ENCODE peak calls at places on chromosome 9, in eight cellular contexts. One of them, this sample, is unnamed.

GRCh38 chr9:95460627-95461164 is 56.1 kb downstream of the PTCH1 start:
- DNase-seq in keratinocyte: no peak
- DNase-seq in HCT116: no peak
- DNase-seq in HepG2: no peak
- DNase-seq in H1: no peak
- DNase-seq in neural progenitor cell: no peak
- DNase-seq in neuronal stem cell: no peak
- DNase-seq in OCI-LY7: no peak
- DNase-seq in this sample: no peak

GRCh38 chr9:26637101-26637500 is 255.5 kb downstream of the CAAP1 start:
- DNase-seq in keratinocyte: no peak
- DNase-seq in HCT116: no peak
- DNase-seq in HepG2: no peak
- DNase-seq in H1: peak
- DNase-seq in neural progenitor cell: peak
- DNase-seq in neuronal stem cell: no peak
- DNase-seq in OCI-LY7: no peak
- DNase-seq in this sample: no peak

GRCh38 chr9:109816490-109816889 is 36.5 kb downstream of the PALM2AKAP2 start:
- DNase-seq in keratinocyte: peak
- DNase-seq in HCT116: peak
- DNase-seq in HepG2: peak
- DNase-seq in H1: no peak
- DNase-seq in neural progenitor cell: no peak
- DNase-seq in neuronal stem cell: no peak
- DNase-seq in OCI-LY7: no peak
- DNase-seq in this sample: no peak

GRCh38 chr9:6703898-6704639 is 53.7 kb upstream of the KDM4C start:
- DNase-seq in keratinocyte: no peak
- DNase-seq in HCT116: no peak
- DNase-seq in HepG2: peak
- DNase-seq in H1: peak
- DNase-seq in neural progenitor cell: peak
- DNase-seq in neuronal stem cell: peak
- DNase-seq in OCI-LY7: peak
- DNase-seq in this sample: peak

GRCh38 chr9:31272456-31273295 is 1111.8 kb upstream of the ACO1 start:
- DNase-seq in keratinocyte: peak
- DNase-seq in HCT116: peak
- DNase-seq in HepG2: no peak
- DNase-seq in H1: no peak
- DNase-seq in neural progenitor cell: no peak
- DNase-seq in neuronal stem cell: no peak
- DNase-seq in OCI-LY7: no peak
- DNase-seq in this sample: no peak

GRCh38 chr9:90810686-90811085 is 9.1 kb downstream of the SYK start:
- DNase-seq in keratinocyte: no peak
- DNase-seq in HCT116: no peak
- DNase-seq in HepG2: no peak
- DNase-seq in H1: no peak
- DNase-seq in neural progenitor cell: no peak
- DNase-seq in neuronal stem cell: no peak
- DNase-seq in OCI-LY7: no peak
- DNase-seq in this sample: no peak

GRCh38 chr9:137055385-137056364 is 1.8 kb upstream of the ENTPD2 start:
- DNase-seq in keratinocyte: no peak
- DNase-seq in HCT116: no peak
- DNase-seq in HepG2: peak
- DNase-seq in H1: no peak
- DNase-seq in neural progenitor cell: peak
- DNase-seq in neuronal stem cell: no peak
- DNase-seq in OCI-LY7: no peak
- DNase-seq in this sample: no peak

GRCh38 chr9:93671030-93671358 is 94.6 kb downstream of the PHF2 start:
- DNase-seq in keratinocyte: no peak
- DNase-seq in HCT116: no peak
- DNase-seq in HepG2: no peak
- DNase-seq in H1: no peak
- DNase-seq in neural progenitor cell: no peak
- DNase-seq in neuronal stem cell: no peak
- DNase-seq in OCI-LY7: no peak
- DNase-seq in this sample: no peak

GRCh38 chr9:113299800-113300292 is 3.3 kb downstream of the RNF183 start:
- DNase-seq in keratinocyte: no peak
- DNase-seq in HCT116: no peak
- DNase-seq in HepG2: no peak
- DNase-seq in H1: no peak
- DNase-seq in neural progenitor cell: no peak
- DNase-seq in neuronal stem cell: no peak
- DNase-seq in OCI-LY7: no peak
- DNase-seq in this sample: no peak

GRCh38 chr9:121404906-121405305 is 34.9 kb upstream of the STOM start:
- DNase-seq in keratinocyte: no peak
- DNase-seq in HCT116: no peak
- DNase-seq in HepG2: no peak
- DNase-seq in H1: no peak
- DNase-seq in neural progenitor cell: no peak
- DNase-seq in neuronal stem cell: no peak
- DNase-seq in OCI-LY7: no peak
- DNase-seq in this sample: no peak

GRCh38 chr9:91084896-91085295 is 276.8 kb downstream of the AUH start:
- DNase-seq in keratinocyte: no peak
- DNase-seq in HCT116: no peak
- DNase-seq in HepG2: no peak
- DNase-seq in H1: no peak
- DNase-seq in neural progenitor cell: no peak
- DNase-seq in neuronal stem cell: no peak
- DNase-seq in OCI-LY7: no peak
- DNase-seq in this sample: no peak

GRCh38 chr9:124357591-124358361 is 57.5 kb downstream of the PSMB7 start:
- DNase-seq in keratinocyte: no peak
- DNase-seq in HCT116: no peak
- DNase-seq in HepG2: no peak
- DNase-seq in H1: no peak
- DNase-seq in neural progenitor cell: peak
- DNase-seq in neuronal stem cell: no peak
- DNase-seq in OCI-LY7: peak
- DNase-seq in this sample: no peak

GRCh38 chr9:113616716-113617496 is 153.4 kb downstream of the RGS3 start:
- DNase-seq in keratinocyte: no peak
- DNase-seq in HCT116: no peak
- DNase-seq in HepG2: no peak
- DNase-seq in H1: no peak
- DNase-seq in neural progenitor cell: no peak
- DNase-seq in neuronal stem cell: no peak
- DNase-seq in OCI-LY7: no peak
- DNase-seq in this sample: no peak

GRCh38 chr9:134395727-134396257 is 69.5 kb downstream of the RXRA start:
- DNase-seq in keratinocyte: no peak
- DNase-seq in HCT116: no peak
- DNase-seq in HepG2: no peak
- DNase-seq in H1: no peak
- DNase-seq in neural progenitor cell: no peak
- DNase-seq in neuronal stem cell: no peak
- DNase-seq in OCI-LY7: no peak
- DNase-seq in this sample: no peak

GRCh38 chr9:16202913-16203734 is 650.3 kb downstream of the CCDC171 start:
- DNase-seq in keratinocyte: peak
- DNase-seq in HCT116: no peak
- DNase-seq in HepG2: no peak
- DNase-seq in H1: no peak
- DNase-seq in neural progenitor cell: peak
- DNase-seq in neuronal stem cell: no peak
- DNase-seq in OCI-LY7: no peak
- DNase-seq in this sample: no peak

GRCh38 chr9:120481842-120482241 is 98.1 kb downstream of the CDK5RAP2 start:
- DNase-seq in keratinocyte: no peak
- DNase-seq in HCT116: no peak
- DNase-seq in HepG2: no peak
- DNase-seq in H1: no peak
- DNase-seq in neural progenitor cell: no peak
- DNase-seq in neuronal stem cell: no peak
- DNase-seq in OCI-LY7: no peak
- DNase-seq in this sample: no peak

GRCh38 chr9:89770779-89771178 is 166.0 kb downstream of the GADD45G start:
- DNase-seq in keratinocyte: no peak
- DNase-seq in HCT116: no peak
- DNase-seq in HepG2: no peak
- DNase-seq in H1: no peak
- DNase-seq in neural progenitor cell: no peak
- DNase-seq in neuronal stem cell: no peak
- DNase-seq in OCI-LY7: no peak
- DNase-seq in this sample: no peak

GRCh38 chr9:135078361-135078821 is 9.1 kb upstream of the OLFM1 start:
- DNase-seq in keratinocyte: no peak
- DNase-seq in HCT116: no peak
- DNase-seq in HepG2: no peak
- DNase-seq in H1: no peak
- DNase-seq in neural progenitor cell: no peak
- DNase-seq in neuronal stem cell: no peak
- DNase-seq in OCI-LY7: no peak
- DNase-seq in this sample: no peak

GRCh38 chr9:105362470-105362869 is 85.4 kb upstream of the FSD1L start:
- DNase-seq in keratinocyte: no peak
- DNase-seq in HCT116: no peak
- DNase-seq in HepG2: no peak
- DNase-seq in H1: no peak
- DNase-seq in neural progenitor cell: no peak
- DNase-seq in neuronal stem cell: no peak
- DNase-seq in OCI-LY7: no peak
- DNase-seq in this sample: no peak

GRCh38 chr9:88462191-88462590 is 72.8 kb upstream of the NXNL2 start:
- DNase-seq in keratinocyte: peak
- DNase-seq in HCT116: no peak
- DNase-seq in HepG2: no peak
- DNase-seq in H1: no peak
- DNase-seq in neural progenitor cell: no peak
- DNase-seq in neuronal stem cell: no peak
- DNase-seq in OCI-LY7: no peak
- DNase-seq in this sample: no peak
- H3K27ac ChIP-seq in keratinocyte: no peak
- H3K27ac ChIP-seq in HCT116: no peak
- H3K27ac ChIP-seq in HepG2: no peak
- H3K27ac ChIP-seq in H1: no peak
- H3K27ac ChIP-seq in neural progenitor cell: no peak
- H3K27ac ChIP-seq in neuronal stem cell: no peak
- H3K27ac ChIP-seq in OCI-LY7: no peak
- H3K27ac ChIP-seq in this sample: no peak

GRCh38 chr9:78127271-78128225 is 95.9 kb upstream of the GNAQ start:
- DNase-seq in keratinocyte: no peak
- DNase-seq in HCT116: no peak
- DNase-seq in HepG2: no peak
- DNase-seq in H1: no peak
- DNase-seq in neural progenitor cell: no peak
- DNase-seq in neuronal stem cell: no peak
- DNase-seq in OCI-LY7: no peak
- DNase-seq in this sample: no peak

GRCh38 chr9:78121488-78121887 is 89.9 kb upstream of the GNAQ start:
- DNase-seq in keratinocyte: no peak
- DNase-seq in HCT116: peak
- DNase-seq in HepG2: peak
- DNase-seq in H1: no peak
- DNase-seq in neural progenitor cell: peak
- DNase-seq in neuronal stem cell: peak
- DNase-seq in OCI-LY7: peak
- DNase-seq in this sample: peak

GRCh38 chr9:78123808-78124207 is 92.2 kb upstream of the GNAQ start:
- DNase-seq in keratinocyte: no peak
- DNase-seq in HCT116: no peak
- DNase-seq in HepG2: no peak
- DNase-seq in H1: no peak
- DNase-seq in neural progenitor cell: no peak
- DNase-seq in neuronal stem cell: no peak
- DNase-seq in OCI-LY7: no peak
- DNase-seq in this sample: no peak

GRCh38 chr9:78118742-78119473 is 87.3 kb upstream of the GNAQ start:
- DNase-seq in keratinocyte: peak
- DNase-seq in HCT116: no peak
- DNase-seq in HepG2: no peak
- DNase-seq in H1: no peak
- DNase-seq in neural progenitor cell: no peak
- DNase-seq in neuronal stem cell: no peak
- DNase-seq in OCI-LY7: peak
- DNase-seq in this sample: no peak

DNA sequence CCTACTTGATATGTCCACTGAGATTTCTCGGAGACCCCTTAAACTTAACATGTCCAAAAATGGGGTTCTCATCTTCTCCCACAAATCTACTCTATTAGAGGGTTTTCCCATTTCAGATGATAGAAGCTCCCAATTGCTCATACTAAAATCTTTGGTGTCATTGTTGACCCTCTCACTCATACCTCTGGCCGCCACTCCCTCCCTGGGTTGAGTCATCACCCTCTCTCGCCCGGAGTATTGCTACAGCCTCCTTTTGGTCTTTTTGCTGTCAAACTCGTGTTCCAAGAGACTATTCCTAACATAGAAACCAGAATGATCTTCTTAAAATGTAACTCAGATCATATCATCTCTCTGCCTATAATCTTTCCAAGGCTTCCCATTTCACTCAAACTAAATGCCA is 91.0 kb upstream of the GNAQ start:
- DNase-seq in keratinocyte: no peak
- DNase-seq in HCT116: no peak
- DNase-seq in HepG2: no peak
- DNase-seq in H1: no peak
- DNase-seq in neural progenitor cell: no peak
- DNase-seq in neuronal stem cell: no peak
- DNase-seq in OCI-LY7: no peak
- DNase-seq in this sample: no peak
- H2AFZ ChIP-seq in keratinocyte: no peak
- H2AFZ ChIP-seq in HCT116: no peak
- H2AFZ ChIP-seq in HepG2: no peak
- H2AFZ ChIP-seq in H1: no peak
- H2AFZ ChIP-seq in neural progenitor cell: no peak
- H2AFZ ChIP-seq in neuronal stem cell: no peak
- H2AFZ ChIP-seq in OCI-LY7: no peak
- H2AFZ ChIP-seq in this sample: no peak

DNA sequence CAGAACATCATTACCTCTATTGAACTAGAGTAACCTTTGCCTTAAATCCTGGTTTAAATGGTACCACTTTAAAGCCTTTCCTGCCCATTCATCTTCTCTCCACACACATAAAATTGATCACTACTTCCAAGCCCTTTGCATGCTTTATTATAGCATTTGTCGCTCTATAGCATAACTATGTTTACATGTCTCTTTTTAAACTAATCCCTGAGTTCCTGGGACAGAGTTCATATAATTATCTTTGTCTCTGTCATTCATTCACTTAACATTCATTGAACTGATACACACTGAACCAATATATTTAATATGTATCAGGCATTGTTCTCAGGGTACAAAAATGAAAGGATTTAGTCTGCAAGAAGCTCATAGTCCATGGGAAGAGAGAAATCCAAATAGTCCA is 37.3 kb downstream of the RECK start:
- DNase-seq in keratinocyte: no peak
- DNase-seq in HCT116: no peak
- DNase-seq in HepG2: peak
- DNase-seq in H1: no peak
- DNase-seq in neural progenitor cell: no peak
- DNase-seq in neuronal stem cell: no peak
- DNase-seq in OCI-LY7: no peak
- DNase-seq in this sample: no peak
- H3K27ac ChIP-seq in keratinocyte: no peak
- H3K27ac ChIP-seq in HCT116: no peak
- H3K27ac ChIP-seq in HepG2: no peak
- H3K27ac ChIP-seq in H1: no peak
- H3K27ac ChIP-seq in neural progenitor cell: no peak
- H3K27ac ChIP-seq in neuronal stem cell: no peak
- H3K27ac ChIP-seq in OCI-LY7: no peak
- H3K27ac ChIP-seq in this sample: no peak

GRCh38 chr9:96618209-96619108 is 1.2 kb downstream of the CDC14B start:
- DNase-seq in keratinocyte: no peak
- DNase-seq in HCT116: no peak
- DNase-seq in HepG2: peak
- DNase-seq in H1: no peak
- DNase-seq in neural progenitor cell: peak
- DNase-seq in neuronal stem cell: no peak
- DNase-seq in OCI-LY7: no peak
- DNase-seq in this sample: no peak
- H2AFZ ChIP-seq in keratinocyte: peak
- H2AFZ ChIP-seq in HCT116: no peak
- H2AFZ ChIP-seq in HepG2: no peak
- H2AFZ ChIP-seq in H1: no peak
- H2AFZ ChIP-seq in neural progenitor cell: no peak
- H2AFZ ChIP-seq in neuronal stem cell: peak
- H2AFZ ChIP-seq in OCI-LY7: no peak
- H2AFZ ChIP-seq in this sample: no peak

This sample was measured in DND-41.